ENCODE peak calls at places on chromosomes 1 and 21, in five cellular contexts. T, L, F, H and N are unnamed samples.

GRCh38 chr1:186195377-186195931 is 179.6 kb downstream of the TPR start:
- DNase-seq in H (no peak), F (no peak), L (no peak), T (no peak), N (no peak)

GRCh38 chr1:243968413-243968812 is 82.7 kb upstream of the ZBTB18 start:
- DNase-seq in T (no peak), F (no peak), H (no peak), L (no peak), N (no peak)

GRCh38 chr1:196309386-196309785 is 298.9 kb downstream of the KCNT2 start:
- DNase-seq in T (no peak), L (no peak), H (no peak), F (no peak), N (no peak)

GRCh38 chr1:156291226-156292061 is 4.0 kb downstream of the GLMP start:
- DNase-seq in F (peak), H (peak), T (peak), L (peak), N (peak)

GRCh38 chr1:232554431-232554830 is 75.5 kb downstream of the SIPA1L2 start:
- DNase-seq in L (no peak), H (no peak), T (no peak), F (no peak), N (no peak)

GRCh38 chr21:42737969-42738590 is 84.7 kb downstream of the PDE9A start:
- DNase-seq in T (peak), F (peak), H (peak), L (peak), N (no peak)

GRCh38 chr1:234628099-234628498 is 18.1 kb upstream of the IRF2BP2 start:
- DNase-seq in L (no peak), F (no peak), H (no peak), T (no peak), N (no peak)

GRCh38 chr1:172970186-172970585 is 80.6 kb downstream of the TNFSF18 start:
- DNase-seq in T (no peak), H (no peak), F (no peak), L (no peak), N (no peak)

GRCh38 chr1:159924025-159924790 is 1.1 kb downstream of the TAGLN2 start:
- DNase-seq in L (peak), F (peak), T (peak), H (peak), N (peak)

GRCh38 chr21:46060596-46061061 is 37.3 kb upstream of the COL6A2 start:
- DNase-seq in T (no peak), H (peak), F (peak), L (peak), N (peak)

GRCh38 chr1:119351997-119352396 is 16.6 kb upstream of the HAO2 start:
- DNase-seq in T (no peak), H (no peak), F (no peak), L (no peak), N (no peak)

GRCh38 chr1:239725371-239725770 is 339.0 kb downstream of the CHRM3 start:
- DNase-seq in F (no peak), H (no peak), T (no peak), L (no peak), N (no peak)

GRCh38 chr1:41792485-41792770 is 126.3 kb downstream of the HIVEP3 start:
- DNase-seq in L (no peak), T (no peak), F (no peak), H (no peak), N (no peak)

GRCh38 chr1:208134491-208134890 is 109.7 kb downstream of the PLXNA2 start:
- DNase-seq in T (no peak), L (no peak), F (no peak), H (no peak), N (peak)

GRCh38 chr1:203049576-203050180 is 23.4 kb downstream of the PPFIA4 start:
- DNase-seq in T (no peak), L (no peak), H (peak), F (no peak), N (no peak)

GRCh38 chr1:159465191-159465603 is 25.7 kb downstream of the OR10J1 start:
- DNase-seq in L (no peak), H (no peak), F (no peak), T (no peak), N (no peak)

GRCh38 chr1:60936052-60936619 is 146.2 kb upstream of the NFIA start:
- DNase-seq in T (no peak), H (no peak), F (no peak), L (no peak), N (no peak)
- H3K4me3 ChIP-seq in T (no peak), H (no peak), F (no peak), L (no peak), N (no peak)

GRCh38 chr1:26701266-26701994 is 5.6 kb downstream of the ARID1A start:
- DNase-seq in F (no peak), T (no peak), H (no peak), L (no peak), N (no peak)

GRCh38 chr1:26700711-26701110 is 4.9 kb downstream of the ARID1A start:
- DNase-seq in T (no peak), L (no peak), F (no peak), H (no peak), N (peak)

GRCh38 chr1:26702680-26703038 is 6.8 kb downstream of the ARID1A start:
- DNase-seq in H (no peak), L (no peak), F (no peak), T (no peak), N (no peak)

GRCh38 chr1:26703466-26703865 is 7.7 kb downstream of the ARID1A start:
- DNase-seq in H (no peak), L (no peak), F (no peak), T (no peak), N (no peak)

DNA sequence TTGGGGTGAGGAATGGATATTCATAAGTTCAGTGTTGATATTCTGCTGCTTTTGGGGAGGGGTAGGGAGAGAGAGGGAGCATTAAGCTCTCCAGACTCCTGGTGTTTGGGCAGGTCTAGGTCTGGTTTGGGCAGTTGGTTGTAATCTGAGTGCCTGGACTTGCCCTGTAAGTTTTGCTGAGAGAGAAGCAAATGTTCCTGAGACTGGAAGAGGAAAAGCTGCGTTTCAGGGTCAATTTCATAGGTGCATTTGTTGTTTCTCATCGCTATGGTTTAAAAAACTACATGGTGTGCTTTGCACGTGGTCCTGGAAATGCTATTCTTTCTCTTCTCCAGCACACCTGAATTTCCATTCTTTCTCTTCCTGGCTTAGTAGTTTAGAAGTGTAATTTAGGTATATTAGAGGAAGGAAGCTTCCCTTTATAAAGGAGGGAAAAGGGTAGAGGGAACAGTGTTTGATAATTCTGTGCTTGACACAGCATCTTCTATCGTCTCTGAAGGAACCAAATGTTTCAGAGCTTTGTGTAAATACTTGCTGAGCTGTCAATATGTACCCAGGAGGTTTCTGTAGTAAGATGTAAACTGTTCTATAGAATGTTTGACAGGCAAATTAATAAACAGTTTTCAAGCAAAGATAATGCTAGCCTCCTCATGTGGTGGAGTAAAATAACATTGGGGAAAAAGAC is 6.3 kb downstream of the ARID1A start:
- DNase-seq in H (no peak), F (no peak), L (no peak), T (no peak), N (no peak)
- TF ChIP-seq POLR2A in H (no peak), F (no peak), L (no peak), T (no peak), N (no peak)

GRCh38 chr1:37998913-37999433 is 6.3 kb downstream of the FHL3 start:
- DNase-seq in F (no peak), T (no peak), H (no peak), L (no peak), N (peak)
- H3K4me3 ChIP-seq in F (peak), T (no peak), H (no peak), L (no peak), N (peak)

DNA sequence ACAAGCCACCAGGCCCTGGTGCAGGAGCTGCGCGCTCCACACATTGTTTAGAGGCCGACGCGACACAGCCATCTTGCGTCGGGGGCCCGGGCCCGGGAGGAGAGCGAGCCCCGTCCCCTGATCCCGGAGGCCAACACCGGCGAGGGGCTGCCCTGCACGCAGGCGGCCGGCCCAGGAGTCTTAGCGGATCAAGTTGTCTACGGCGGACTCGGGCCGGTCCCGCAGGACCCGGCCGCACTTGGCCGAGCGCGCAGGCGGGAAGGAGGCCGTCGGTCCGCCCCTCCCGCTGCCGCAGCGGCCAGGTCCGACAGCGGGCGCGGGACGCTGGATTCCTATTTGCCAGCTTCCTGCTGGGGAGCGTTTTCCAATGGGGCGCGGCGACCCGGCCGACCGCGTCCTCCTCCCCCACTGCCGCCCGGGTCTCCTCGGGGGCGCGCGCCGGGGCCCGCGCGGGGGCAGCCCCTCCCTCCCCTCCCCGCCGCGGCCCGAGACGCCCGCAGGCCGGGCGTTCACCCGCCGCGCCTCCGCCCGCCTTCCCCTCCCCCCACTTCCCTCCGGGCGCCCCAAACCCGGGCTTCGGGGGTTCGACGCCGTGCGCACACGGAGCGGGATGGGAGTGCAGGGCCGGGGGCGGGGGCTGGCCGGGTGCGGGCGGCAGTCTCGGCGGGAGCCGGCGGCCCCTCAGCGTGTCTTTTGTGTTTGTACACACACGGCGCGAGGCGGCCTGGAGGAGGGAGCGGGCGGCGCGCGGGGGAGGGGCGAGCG is 541 bp upstream of the H3-3A start:
- DNase-seq in H (peak), F (peak), L (peak), T (peak), N (peak)
- TF ChIP-seq POLR2A in H (peak), F (peak), L (no peak), T (peak), N (peak)

DNA sequence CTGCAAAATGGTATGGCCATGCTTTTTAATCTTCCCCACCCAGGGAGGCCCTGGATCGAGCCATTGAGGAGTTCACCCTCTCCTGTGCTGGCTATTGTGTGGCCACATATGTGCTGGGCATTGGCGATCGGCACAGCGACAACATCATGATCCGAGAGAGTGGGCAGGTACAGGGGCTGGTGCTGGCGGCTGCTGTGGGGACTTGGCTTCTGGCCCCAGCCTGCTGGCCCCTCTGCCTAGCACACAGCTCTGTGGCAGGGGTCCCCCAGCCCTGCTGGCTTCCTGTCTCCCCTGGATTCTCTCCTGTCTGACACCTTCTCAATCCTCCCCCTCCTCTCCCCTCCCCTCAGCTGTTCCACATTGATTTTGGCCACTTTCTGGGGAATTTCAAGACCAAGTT is 72.4 kb downstream of the PIK3CD start:
- DNase-seq in L (no peak), H (no peak), T (no peak), F (no peak), N (no peak)
- H3K4me3 ChIP-seq in L (no peak), H (no peak), T (no peak), F (no peak), N (no peak)

GRCh38 chr1:62687903-62688686 is at the start of gene DOCK7:
- DNase-seq in F (peak), L (peak), T (peak), H (peak), N (peak)
- TF ChIP-seq POLR2A in F (no peak), L (no peak), T (peak), H (peak), N (peak)